ENCODE peak calls at places on chromosomes 1 and 21, in seven cellular contexts. One of them, this sample, is unnamed.

GRCh38 chr1:26529405-26529654 is 231 bp upstream of the RPS6KA1 start:
- DNase-seq in esophagus muscularis mucosa: no peak
- DNase-seq in A549: no peak
- DNase-seq in ovary: no peak
- DNase-seq in H1: no peak
- DNase-seq in sigmoid colon: no peak
- DNase-seq in tibial nerve: no peak
- DNase-seq in this sample: no peak

GRCh38 chr1:27856561-27857343 is 15.6 kb upstream of the THEMIS2 start:
- DNase-seq in ovary: no peak
- DNase-seq in A549: no peak
- DNase-seq in H1: no peak
- DNase-seq in sigmoid colon: peak; percentile 60
- DNase-seq in tibial nerve: no peak
- DNase-seq in esophagus muscularis mucosa: no peak
- DNase-seq in this sample: no peak

GRCh38 chr1:226034482-226034881 is 28.0 kb upstream of the H3-3A start:
- DNase-seq in sigmoid colon: peak; percentile 92
- DNase-seq in H1: no peak
- DNase-seq in ovary: peak; percentile 71
- DNase-seq in tibial nerve: peak; percentile 59
- DNase-seq in A549: no peak
- DNase-seq in esophagus muscularis mucosa: peak; percentile 94
- DNase-seq in this sample: peak; percentile 68

GRCh38 chr1:206560021-206560716 is 52.1 kb downstream of the EIF2D start:
- DNase-seq in sigmoid colon: no peak
- DNase-seq in H1: no peak
- DNase-seq in ovary: no peak
- DNase-seq in tibial nerve: no peak
- DNase-seq in esophagus muscularis mucosa: no peak
- DNase-seq in A549: no peak
- DNase-seq in this sample: peak; percentile 51

GRCh38 chr1:243471754-243472725 is 216.2 kb downstream of the SDCCAG8 start:
- DNase-seq in A549: no peak
- DNase-seq in ovary: no peak
- DNase-seq in sigmoid colon: no peak
- DNase-seq in H1: no peak
- DNase-seq in esophagus muscularis mucosa: no peak
- DNase-seq in tibial nerve: no peak
- DNase-seq in this sample: no peak

GRCh38 chr1:93758842-93759515 is 77.3 kb upstream of the BCAR3 start:
- DNase-seq in H1: no peak
- DNase-seq in esophagus muscularis mucosa: no peak
- DNase-seq in sigmoid colon: no peak
- DNase-seq in tibial nerve: no peak
- DNase-seq in ovary: peak; percentile 45
- DNase-seq in A549: no peak
- DNase-seq in this sample: no peak

GRCh38 chr1:55747285-55747890 is 532.2 kb upstream of the USP24 start:
- DNase-seq in esophagus muscularis mucosa: no peak
- DNase-seq in H1: no peak
- DNase-seq in sigmoid colon: no peak
- DNase-seq in A549: no peak
- DNase-seq in tibial nerve: no peak
- DNase-seq in ovary: no peak
- DNase-seq in this sample: no peak

GRCh38 chr1:102919659-102920058 is 188.7 kb downstream of the COL11A1 start:
- DNase-seq in H1: no peak
- DNase-seq in sigmoid colon: no peak
- DNase-seq in esophagus muscularis mucosa: no peak
- DNase-seq in A549: no peak
- DNase-seq in ovary: no peak
- DNase-seq in tibial nerve: no peak
- DNase-seq in this sample: no peak

GRCh38 chr1:89897347-89898133 is 76.7 kb downstream of the LRRC8D start:
- DNase-seq in esophagus muscularis mucosa: no peak
- DNase-seq in ovary: no peak
- DNase-seq in tibial nerve: no peak
- DNase-seq in A549: no peak
- DNase-seq in sigmoid colon: no peak
- DNase-seq in H1: no peak
- DNase-seq in this sample: no peak

GRCh38 chr1:194476351-194476750 is 1289.9 kb upstream of the B3GALT2 start:
- DNase-seq in H1: no peak
- DNase-seq in ovary: no peak
- DNase-seq in sigmoid colon: no peak
- DNase-seq in esophagus muscularis mucosa: no peak
- DNase-seq in A549: no peak
- DNase-seq in tibial nerve: no peak
- DNase-seq in this sample: no peak

GRCh38 chr21:45302082-45303061 is 14.7 kb upstream of the POFUT2 start:
- DNase-seq in tibial nerve: peak; percentile 64
- DNase-seq in esophagus muscularis mucosa: no peak
- DNase-seq in ovary: peak; percentile 82
- DNase-seq in H1: no peak
- DNase-seq in A549: no peak
- DNase-seq in sigmoid colon: peak; percentile 95
- DNase-seq in this sample: peak; percentile 45

GRCh38 chr1:31843506-31843905 is 27.7 kb upstream of the SPOCD1 start:
- DNase-seq in H1: no peak
- DNase-seq in esophagus muscularis mucosa: no peak
- DNase-seq in ovary: no peak
- DNase-seq in tibial nerve: no peak
- DNase-seq in A549: no peak
- DNase-seq in sigmoid colon: peak; percentile 11
- DNase-seq in this sample: no peak

GRCh38 chr1:26529655-26530539 is at the start of gene RPS6KA1:
- DNase-seq in esophagus muscularis mucosa: no peak
- DNase-seq in sigmoid colon: no peak
- DNase-seq in A549: peak; percentile 79
- DNase-seq in tibial nerve: no peak
- DNase-seq in ovary: peak; percentile 78
- DNase-seq in H1: no peak
- DNase-seq in this sample: peak; percentile 75

GRCh38 chr1:231799363-231799986 is 172.9 kb downstream of the DISC1 start:
- DNase-seq in esophagus muscularis mucosa: peak; percentile 39
- DNase-seq in ovary: no peak
- DNase-seq in H1: no peak
- DNase-seq in sigmoid colon: no peak
- DNase-seq in tibial nerve: no peak
- DNase-seq in A549: no peak
- DNase-seq in this sample: no peak

GRCh38 chr1:93595749-93596148 is 85.9 kb downstream of the BCAR3 start:
- DNase-seq in esophagus muscularis mucosa: no peak
- DNase-seq in sigmoid colon: no peak
- DNase-seq in tibial nerve: no peak
- DNase-seq in H1: no peak
- DNase-seq in ovary: no peak
- DNase-seq in A549: no peak
- DNase-seq in this sample: no peak

GRCh38 chr21:43262427-43262826 is 93.6 kb downstream of the CRYAA start:
- DNase-seq in H1: no peak
- DNase-seq in esophagus muscularis mucosa: peak; percentile 96
- DNase-seq in ovary: peak; percentile 38
- DNase-seq in tibial nerve: no peak
- DNase-seq in sigmoid colon: no peak
- DNase-seq in A549: no peak
- DNase-seq in this sample: no peak

GRCh38 chr1:36156329-36157114 is 562 bp downstream of the MAP7D1 start:
- DNase-seq in ovary: peak; percentile 80
- DNase-seq in tibial nerve: peak; percentile 34
- DNase-seq in sigmoid colon: peak; percentile 85
- DNase-seq in esophagus muscularis mucosa: no peak
- DNase-seq in A549: peak; percentile 33
- DNase-seq in H1: no peak
- DNase-seq in this sample: peak; percentile 61

GRCh38 chr1:18639335-18640055 is 8.8 kb downstream of the PAX7 start:
- DNase-seq in tibial nerve: no peak
- DNase-seq in H1: no peak
- DNase-seq in esophagus muscularis mucosa: no peak
- DNase-seq in sigmoid colon: no peak
- DNase-seq in A549: no peak
- DNase-seq in ovary: no peak
- DNase-seq in this sample: no peak

DNA sequence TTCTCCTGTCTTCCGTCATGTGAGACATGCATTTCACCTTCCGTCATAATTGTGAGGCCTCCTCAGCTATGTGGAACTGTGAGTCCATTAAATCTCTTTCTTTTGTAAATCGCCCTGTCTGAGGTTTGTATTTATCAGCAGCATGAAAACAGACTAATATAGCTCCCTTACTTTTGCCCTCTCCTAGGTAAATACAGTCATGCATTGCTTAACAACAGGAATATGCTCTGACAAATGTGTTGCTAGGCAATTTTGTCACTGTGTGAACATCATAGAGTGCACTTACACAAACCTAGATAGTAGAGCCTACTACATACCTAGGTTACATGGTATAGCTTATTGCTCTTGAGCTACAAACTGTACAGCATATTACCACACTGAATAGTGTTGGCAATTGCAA is 616.8 kb downstream of the RWDD3 start:
- DNase-seq in H1: no peak
- DNase-seq in tibial nerve: no peak
- DNase-seq in ovary: no peak
- DNase-seq in A549: no peak
- DNase-seq in sigmoid colon: no peak
- DNase-seq in esophagus muscularis mucosa: no peak
- DNase-seq in this sample: no peak
- TF ChIP-seq EP300 in H1: no peak
- TF ChIP-seq EP300 in tibial nerve: no peak
- TF ChIP-seq EP300 in ovary: no peak
- TF ChIP-seq EP300 in A549: no peak
- TF ChIP-seq EP300 in sigmoid colon: no peak
- TF ChIP-seq EP300 in esophagus muscularis mucosa: no peak
- TF ChIP-seq EP300 in this sample: no peak

GRCh38 chr1:105558023-105558422 is 1498.5 kb upstream of the PRMT6 start:
- DNase-seq in A549: no peak
- DNase-seq in ovary: no peak
- DNase-seq in H1: no peak
- DNase-seq in sigmoid colon: no peak
- DNase-seq in tibial nerve: no peak
- DNase-seq in esophagus muscularis mucosa: no peak
- DNase-seq in this sample: no peak
- TF ChIP-seq EP300 in A549: no peak
- TF ChIP-seq EP300 in ovary: no peak
- TF ChIP-seq EP300 in H1: no peak
- TF ChIP-seq EP300 in sigmoid colon: no peak
- TF ChIP-seq EP300 in tibial nerve: no peak
- TF ChIP-seq EP300 in esophagus muscularis mucosa: no peak
- TF ChIP-seq EP300 in this sample: no peak

GRCh38 chr1:155269381-155269780 is 3.9 kb downstream of the CLK2 start:
- DNase-seq in H1: no peak
- DNase-seq in ovary: no peak
- DNase-seq in tibial nerve: no peak
- DNase-seq in esophagus muscularis mucosa: no peak
- DNase-seq in A549: no peak
- DNase-seq in sigmoid colon: no peak
- DNase-seq in this sample: no peak

GRCh38 chr1:155277070-155277895 is at the start of gene HCN3:
- DNase-seq in ovary: peak; percentile 99
- DNase-seq in sigmoid colon: peak; percentile 99
- DNase-seq in tibial nerve: peak; percentile 96
- DNase-seq in H1: peak; percentile 95
- DNase-seq in esophagus muscularis mucosa: peak; percentile 99
- DNase-seq in A549: peak; percentile 95
- DNase-seq in this sample: peak; percentile 99

GRCh38 chr1:155268630-155269029 is 4.7 kb downstream of the CLK2 start:
- DNase-seq in sigmoid colon: no peak
- DNase-seq in tibial nerve: no peak
- DNase-seq in H1: no peak
- DNase-seq in A549: no peak
- DNase-seq in ovary: no peak
- DNase-seq in esophagus muscularis mucosa: no peak
- DNase-seq in this sample: no peak

GRCh38 chr1:155272466-155273133 is 704 bp downstream of the CLK2 start:
- DNase-seq in sigmoid colon: no peak
- DNase-seq in esophagus muscularis mucosa: no peak
- DNase-seq in ovary: no peak
- DNase-seq in H1: no peak
- DNase-seq in A549: peak; percentile 77
- DNase-seq in tibial nerve: no peak
- DNase-seq in this sample: no peak

DNA sequence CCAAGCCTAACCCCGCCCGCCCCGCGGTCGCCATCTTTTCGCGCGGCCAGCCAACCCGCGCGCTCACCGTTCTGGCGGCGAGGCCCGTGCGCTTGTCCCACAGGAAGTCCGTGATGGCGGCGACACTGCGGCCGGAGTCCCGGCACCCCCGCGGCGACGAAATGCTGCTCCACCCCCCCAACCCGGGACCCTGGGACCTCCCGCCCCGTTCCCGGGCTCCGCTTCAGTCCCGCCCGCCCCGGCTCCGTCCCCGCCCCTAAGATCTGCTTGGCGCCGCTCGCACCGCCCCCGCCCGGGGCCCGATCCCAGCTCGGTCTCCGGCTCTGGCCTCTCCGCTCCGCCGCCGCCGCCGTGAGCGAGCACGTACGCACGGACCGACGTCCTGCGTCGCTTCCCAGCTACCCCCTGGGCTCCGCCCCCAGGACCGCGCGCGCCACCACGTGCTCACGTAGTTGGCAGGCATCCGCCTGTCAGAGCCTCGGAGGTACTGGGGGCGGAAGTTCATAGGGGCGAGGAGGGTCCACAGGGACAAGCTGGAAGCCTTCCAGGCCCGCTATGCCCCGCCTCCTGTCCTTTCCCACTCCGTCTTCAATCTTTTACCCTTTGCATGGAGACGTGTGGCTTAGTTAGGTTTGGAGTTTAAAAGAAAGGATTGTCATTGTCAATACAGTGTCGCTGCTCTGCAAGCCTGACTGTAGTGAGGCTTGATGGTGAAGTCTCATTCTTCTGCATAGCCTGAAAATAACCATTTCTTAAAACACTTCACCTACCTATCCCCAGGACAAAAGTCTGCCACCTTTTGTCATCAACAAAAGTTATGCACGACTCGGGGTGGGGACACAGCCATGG is at the start of gene CLK2:
- DNase-seq in sigmoid colon: peak; percentile 98
- DNase-seq in H1: peak; percentile 93
- DNase-seq in A549: peak; percentile 96
- DNase-seq in ovary: peak; percentile 96
- DNase-seq in esophagus muscularis mucosa: peak; percentile 98
- DNase-seq in tibial nerve: peak; percentile 87
- DNase-seq in this sample: peak; percentile 95
- TF ChIP-seq EP300 in sigmoid colon: no peak
- TF ChIP-seq EP300 in H1: peak; percentile 31
- TF ChIP-seq EP300 in A549: no peak
- TF ChIP-seq EP300 in ovary: peak; percentile 40
- TF ChIP-seq EP300 in esophagus muscularis mucosa: no peak
- TF ChIP-seq EP300 in tibial nerve: peak; percentile 97
- TF ChIP-seq EP300 in this sample: no peak

GRCh38 chr1:106746448-106747085 is 309.9 kb upstream of the PRMT6 start:
- DNase-seq in A549: no peak
- DNase-seq in tibial nerve: no peak
- DNase-seq in ovary: no peak
- DNase-seq in esophagus muscularis mucosa: no peak
- DNase-seq in sigmoid colon: no peak
- DNase-seq in H1: no peak
- DNase-seq in this sample: no peak
- TF ChIP-seq EP300 in A549: no peak
- TF ChIP-seq EP300 in tibial nerve: no peak
- TF ChIP-seq EP300 in ovary: no peak
- TF ChIP-seq EP300 in esophagus muscularis mucosa: no peak
- TF ChIP-seq EP300 in sigmoid colon: no peak
- TF ChIP-seq EP300 in H1: no peak
- TF ChIP-seq EP300 in this sample: no peak

GRCh38 chr1:177476706-177477105 is 305.9 kb downstream of the BRINP2 start:
- DNase-seq in H1: no peak
- DNase-seq in A549: no peak
- DNase-seq in sigmoid colon: no peak
- DNase-seq in esophagus muscularis mucosa: no peak
- DNase-seq in ovary: no peak
- DNase-seq in tibial nerve: no peak
- DNase-seq in this sample: no peak
- TF ChIP-seq EP300 in H1: no peak
- TF ChIP-seq EP300 in A549: no peak
- TF ChIP-seq EP300 in sigmoid colon: no peak
- TF ChIP-seq EP300 in esophagus muscularis mucosa: no peak
- TF ChIP-seq EP300 in ovary: no peak
- TF ChIP-seq EP300 in tibial nerve: no peak
- TF ChIP-seq EP300 in this sample: no peak